ENCODE peak calls at places on chromosomes 6 and 20, in ten cellular contexts. C is uterus; N is neural progenitor cell; M is tibial nerve; H is HepG2; V is mesendoderm; L is left ventricle myocardium inferior; B is CD8-positive, alpha-beta T cell; R is testis; I is neuronal stem cell. O is an unnamed sample.

GRCh38 chr20:13220857-13221297 is at the start of gene ISM1:
- DNase-seq in C (no peak), N (peak; percentile 60), M (no peak), H (no peak), V (peak; percentile 10), L (no peak), B (peak; percentile 37), R (peak; percentile 15), I (peak; percentile 41), O (peak; percentile 36)

GRCh38 chr6:88166901-88167624 is 916 bp upstream of the CNR1 start:
- DNase-seq in C (no peak), N (peak; percentile 62), M (no peak), H (no peak), V (peak; percentile 21), L (no peak), B (no peak), R (peak; percentile 16), I (peak; percentile 21), O (no peak)

GRCh38 chr20:62805365-62805710 is 703 bp downstream of the OGFR start:
- DNase-seq in C (no peak), N (peak; percentile 74), M (no peak), H (no peak), V (no peak), L (no peak), B (no peak), R (peak; percentile 40), I (no peak), O (no peak)

GRCh38 chr6:150293423-150294280 is 75.2 kb upstream of the IYD start:
- DNase-seq in C (no peak), N (no peak), M (no peak), H (no peak), V (no peak), L (no peak), B (no peak), R (no peak), I (no peak), O (peak; percentile 52)

GRCh38 chr6:31163922-31164321 is 5.5 kb downstream of the TCF19 start:
- DNase-seq in C (no peak), N (no peak), M (no peak), H (no peak), V (no peak), L (no peak), B (no peak), R (no peak), I (no peak), O (peak; percentile 18)

GRCh38 chr6:3509326-3509725 is 52.5 kb upstream of the SLC22A23 start:
- DNase-seq in C (no peak), N (no peak), M (no peak), H (no peak), V (no peak), L (no peak), B (no peak), R (no peak), I (no peak), O (no peak)

GRCh38 chr6:42404494-42404893 is 47.2 kb downstream of the TRERF1 start:
- DNase-seq in C (no peak), N (peak; percentile 40), M (no peak), H (no peak), V (peak; percentile 90), L (no peak), B (peak; percentile 49), R (no peak), I (no peak), O (no peak)

GRCh38 chr6:124795879-124796838 is 166.1 kb upstream of the RNF217 start:
- DNase-seq in C (no peak), N (peak; percentile 73), M (peak; percentile 17), H (no peak), V (peak; percentile 76), L (peak; percentile 22), B (no peak), R (peak; percentile 72), I (peak; percentile 42), O (peak; percentile 18)

GRCh38 chr20:37316775-37317170 is 27.3 kb downstream of the MANBAL start:
- DNase-seq in C (no peak), N (no peak), M (no peak), H (no peak), V (no peak), L (no peak), B (no peak), R (no peak), I (no peak), O (no peak)

GRCh38 chr20:37317316-37317715 is 27.9 kb downstream of the MANBAL start:
- DNase-seq in C (no peak), N (no peak), M (no peak), H (no peak), V (no peak), L (no peak), B (no peak), R (no peak), I (no peak), O (no peak)

GRCh38 chr20:37314617-37315292 is 25.3 kb downstream of the MANBAL start:
- DNase-seq in C (peak; percentile 74), N (no peak), M (peak; percentile 35), H (no peak), V (peak; percentile 95), L (peak; percentile 56), B (no peak), R (no peak), I (no peak), O (peak; percentile 52)

GRCh38 chr20:37315293-37316110 is 26.0 kb downstream of the MANBAL start:
- DNase-seq in C (peak; percentile 85), N (no peak), M (peak; percentile 67), H (no peak), V (peak; percentile 67), L (peak; percentile 86), B (no peak), R (peak; percentile 94), I (no peak), O (peak; percentile 90)

GRCh38 chr20:37316116-37316774 is 26.8 kb downstream of the MANBAL start:
- DNase-seq in C (no peak), N (peak; percentile 27), M (no peak), H (no peak), V (peak; percentile 49), L (no peak), B (peak; percentile 26), R (no peak), I (no peak), O (no peak)
- H3K27ac ChIP-seq in C (peak overlapping the region; percentile 97), N (peak overlapping the region; percentile 38), M (peak overlapping the region; percentile 89), H (no peak overlapping the region), V (peak overlapping the region; percentile 76), L (peak overlapping the region; percentile 94), B (peak overlapping the region; percentile 52), R (peak overlapping the region; percentile 96), I (no peak overlapping the region), O (peak overlapping the region; percentile 93)

DNA sequence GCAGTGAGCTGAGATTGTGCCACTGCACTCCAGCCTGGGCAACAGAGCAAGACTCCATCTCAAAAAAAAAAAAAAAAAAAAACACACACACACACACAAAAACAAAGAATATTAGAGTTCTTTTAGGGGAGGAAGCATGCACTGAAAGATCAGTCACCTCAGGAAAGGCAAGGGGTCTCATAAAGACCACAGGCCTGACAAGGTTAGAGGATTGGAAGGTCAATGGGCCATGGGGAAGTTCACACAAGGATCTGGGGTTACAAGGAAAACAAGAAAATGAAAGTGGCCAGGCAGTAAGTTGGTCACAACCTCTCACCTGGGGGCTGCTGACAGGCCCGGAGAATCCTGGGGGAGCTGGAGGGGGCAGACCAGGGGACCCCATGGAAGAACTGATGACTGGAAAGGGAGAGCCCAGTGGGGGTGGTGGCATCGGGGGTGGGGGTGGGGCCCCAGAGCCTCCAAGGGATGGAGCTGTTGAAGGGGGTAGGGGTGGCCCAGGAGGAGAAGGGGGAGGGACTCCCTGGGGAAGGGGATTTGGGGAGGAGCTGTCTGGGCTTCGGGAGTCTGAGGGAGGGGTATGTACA is 1.5 kb downstream of the RXRB start:
- DNase-seq in C (no peak), N (no peak), M (no peak), H (no peak), V (no peak), L (no peak), B (no peak), R (no peak), I (no peak), O (no peak)
- H3K4me1 ChIP-seq in C (peaks cover 10% of the 10 kb centered on the region), N (peaks cover 14% of the 10 kb centered on the region), M (peaks cover 37% of the 10 kb centered on the region), H (peaks cover 54% of the 10 kb centered on the region), V (peaks cover 10% of the 10 kb centered on the region), L (peaks cover 88% of the 10 kb centered on the region), B (peaks cover 45% of the 10 kb centered on the region), R (peaks cover 33% of the 10 kb centered on the region), I (peaks cover 25% of the 10 kb centered on the region), O (peaks cover 30% of the 10 kb centered on the region)

GRCh38 chr20:50113420-50114224 is 672 bp upstream of the UBE2V1 start:
- DNase-seq in C (no peak), N (no peak), M (no peak), H (no peak), V (no peak), L (no peak), B (no peak), R (no peak), I (no peak), O (no peak)

GRCh38 chr20:50115041-50115512 is 2.1 kb upstream of the UBE2V1 start:
- DNase-seq in C (no peak), N (no peak), M (no peak), H (no peak), V (no peak), L (no peak), B (no peak), R (no peak), I (no peak), O (no peak)

GRCh38 chr20:50116368-50116999 is 3.5 kb upstream of the UBE2V1 start:
- DNase-seq in C (no peak), N (no peak), M (no peak), H (no peak), V (no peak), L (no peak), B (no peak), R (no peak), I (no peak), O (no peak)

GRCh38 chr20:50118203-50118602 is 5.3 kb upstream of the UBE2V1 start:
- DNase-seq in C (no peak), N (no peak), M (no peak), H (no peak), V (no peak), L (no peak), B (no peak), R (no peak), I (no peak), O (no peak)

DNA sequence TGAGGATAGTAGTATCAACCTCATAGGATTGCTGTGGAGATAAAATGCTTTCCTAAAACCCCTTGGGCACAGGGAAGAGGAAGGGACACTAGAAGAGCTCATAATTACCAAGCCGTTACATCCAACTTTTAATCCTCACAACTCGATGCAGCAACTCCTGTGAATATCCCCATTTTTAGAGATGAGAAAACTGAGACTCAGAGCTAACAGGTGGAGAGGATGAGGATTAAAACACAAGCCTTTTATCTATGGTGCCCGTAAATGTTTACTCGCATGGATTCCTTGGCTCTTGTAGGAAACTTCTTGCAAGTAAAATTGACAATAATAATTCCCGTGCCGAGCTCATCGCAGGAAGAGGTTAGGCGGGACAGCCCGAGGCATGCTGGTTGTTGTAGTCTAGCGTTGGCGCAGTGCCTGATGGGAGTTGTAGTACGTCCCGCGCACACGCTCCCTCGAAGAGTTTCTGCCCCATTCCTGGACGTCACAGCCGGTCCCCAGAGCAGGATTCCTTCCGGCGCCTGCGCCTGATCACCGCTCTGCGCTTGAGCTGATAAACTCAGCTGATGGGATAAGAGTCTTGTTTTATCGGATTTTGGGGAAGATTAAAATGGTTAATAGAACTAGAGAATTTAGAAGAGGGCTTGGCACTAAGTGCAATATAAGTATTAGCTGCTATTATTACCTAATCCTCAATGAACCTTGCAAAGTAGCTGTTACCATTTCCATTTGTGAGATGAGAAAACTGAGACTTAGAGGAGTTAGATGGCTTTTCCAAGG is 2.8 kb upstream of the UBE2V1 start:
- DNase-seq in C (peak; percentile 98), N (peak; percentile 97), M (peak; percentile 99), H (peak; percentile 96), V (peak; percentile 97), L (peak; percentile 97), B (peak; percentile 91), R (peak; percentile 99), I (peak; percentile 89), O (peak; percentile 98)
- H3K27ac ChIP-seq in C (peak overlapping the region; percentile 74), N (no peak overlapping the region), M (peak overlapping the region; percentile 82), H (peak overlapping the region; percentile 40), V (no peak overlapping the region), L (peak overlapping the region; percentile 99), B (peak overlapping the region; percentile 22), R (peak overlapping the region; percentile 47), I (no peak overlapping the region), O (no peak overlapping the region)

DNA sequence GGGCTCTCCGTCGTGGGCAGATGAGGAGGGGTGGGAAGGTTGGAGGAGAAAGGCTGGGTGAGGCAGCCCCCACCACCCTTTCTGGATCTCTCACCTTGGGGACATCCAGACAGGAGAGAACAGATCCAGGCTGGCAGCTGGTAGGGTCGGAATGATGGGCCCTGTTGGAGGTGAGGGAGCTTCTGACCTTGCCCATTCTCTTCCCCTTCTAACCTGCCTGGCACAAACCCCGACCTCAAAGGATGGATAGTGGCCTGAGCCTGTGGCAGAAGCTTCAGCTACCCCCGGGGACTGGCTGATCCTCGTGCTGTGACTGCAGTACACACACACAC is 6.0 kb upstream of the NPBWR2 start:
- DNase-seq in C (no peak), N (no peak), M (no peak), H (no peak), V (no peak), L (no peak), B (no peak), R (no peak), I (no peak), O (no peak)
- H3K4me1 ChIP-seq in C (no peaks in the 10 kb centered on the region), N (no peaks in the 10 kb centered on the region), M (no peaks in the 10 kb centered on the region), H (peaks cover 21% of the 10 kb centered on the region), V (no peaks in the 10 kb centered on the region), L (no peaks in the 10 kb centered on the region), B (no peaks in the 10 kb centered on the region), R (no peaks in the 10 kb centered on the region), I (no peaks in the 10 kb centered on the region), O (peaks cover 3% of the 10 kb centered on the region)

O was measured in cardiac muscle cell.